ENCODE peak calls at places on chromosomes 12 and 14, in ten cellular contexts. S, B, Z, U, V, P, F, R, I and M are unnamed samples.

GRCh38 chr14:94143711-94144110 is 14.3 kb upstream of the IFI27L2 start:
- DNase-seq in P (no peak), R (no peak), S (no peak), I (no peak), Z (no peak), B (no peak), U (no peak), V (no peak), F (no peak), M (no peak)

GRCh38 chr12:66030217-66030781 is 100.3 kb downstream of the LLPH start:
- DNase-seq in B (no peak), S (no peak), F (no peak), I (no peak), P (no peak), R (no peak), Z (no peak), U (no peak), V (no peak), M (no peak)

GRCh38 chr12:124520258-124520657 is 47.2 kb downstream of the NCOR2 start:
- DNase-seq in B (peak; percentile 75), R (no peak), F (no peak), U (no peak), S (no peak), P (no peak), V (no peak), Z (peak; percentile 86), I (no peak), M (peak; percentile 77)

GRCh38 chr14:42683690-42684089 is 1077.0 kb downstream of the LRFN5 start:
- DNase-seq in P (no peak), U (no peak), S (no peak), I (no peak), B (peak; percentile 8), F (peak; percentile 76), R (no peak), V (no peak), Z (no peak), M (no peak)

GRCh38 chr14:103738706-103739451 is 23.3 kb downstream of the ZFYVE21 start:
- DNase-seq in R (no peak), Z (no peak), F (no peak), S (no peak), I (no peak), P (no peak), V (no peak), B (no peak), U (no peak), M (no peak)

GRCh38 chr12:92942905-92943304 is 13.8 kb upstream of the EEA1 start:
- DNase-seq in I (no peak), B (peak; percentile 92), Z (no peak), P (no peak), U (peak; percentile 64), R (peak; percentile 68), V (no peak), F (peak; percentile 90), S (no peak), M (peak; percentile 93)

GRCh38 chr12:9049520-9050133 is 60.3 kb downstream of the KLRG1 start:
- DNase-seq in B (peak; percentile 71), Z (no peak), V (no peak), P (no peak), F (peak; percentile 74), S (peak; percentile 67), I (peak; percentile 64), R (peak; percentile 11), U (peak; percentile 86), M (peak; percentile 8)

GRCh38 chr12:6771509-6772330 is 600 bp upstream of the LAG3 start:
- DNase-seq in V (no peak), F (no peak), R (no peak), S (no peak), Z (no peak), P (no peak), B (peak; percentile 44), U (no peak), I (no peak), M (no peak)

GRCh38 chr12:52813203-52813819 is 605 bp downstream of the KRT4 start:
- DNase-seq in Z (no peak), V (no peak), I (no peak), S (no peak), B (no peak), F (no peak), R (no peak), U (no peak), P (no peak), M (no peak)

GRCh38 chr12:94561943-94562411 is 88.4 kb downstream of the TMCC3 start:
- DNase-seq in U (no peak), Z (peak; percentile 79), B (no peak), V (peak; percentile 44), R (no peak), P (peak; percentile 58), I (peak; percentile 40), F (peak; percentile 23), S (no peak), M (no peak)

GRCh38 chr12:6540181-6540877 is 6.0 kb downstream of the GAPDH start:
- DNase-seq in B (peak; percentile 97), I (peak; percentile 83), U (peak; percentile 96), V (peak; percentile 95), F (peak; percentile 95), P (peak; percentile 97), R (peak; percentile 75), S (peak; percentile 93), Z (peak; percentile 78), M (peak; percentile 89)

GRCh38 chr12:94062796-94063635 is 85.4 kb upstream of the PLXNC1 start:
- DNase-seq in S (no peak), R (no peak), B (no peak), U (no peak), I (no peak), F (no peak), P (peak; percentile 65), V (no peak), Z (peak; percentile 28), M (no peak)

GRCh38 chr14:52314521-52315354 is 626 bp downstream of the PTGER2 start:
- DNase-seq in S (peak; percentile 30), Z (peak; percentile 34), P (peak; percentile 61), U (peak; percentile 56), I (no peak), R (no peak), V (peak; percentile 25), B (no peak), F (no peak), M (no peak)

GRCh38 chr12:62660763-62661162 is 194.1 kb downstream of the MON2 start:
- DNase-seq in I (no peak), S (no peak), F (peak; percentile 59), P (no peak), V (no peak), U (peak; percentile 80), R (no peak), Z (no peak), B (peak; percentile 76), M (peak; percentile 78)

GRCh38 chr12:99267038-99267437 is 380.5 kb upstream of the GARIN6 start:
- DNase-seq in V (no peak), U (no peak), R (no peak), B (no peak), P (no peak), Z (no peak), S (no peak), I (no peak), F (no peak), M (no peak)

GRCh38 chr14:105480807-105481801 is 5.6 kb upstream of the CRIP1 start:
- DNase-seq in B (peak; percentile 93), Z (peak; percentile 91), F (peak; percentile 86), V (peak; percentile 90), P (peak; percentile 95), S (peak; percentile 91), U (peak; percentile 95), I (peak; percentile 83), R (peak; percentile 60), M (peak; percentile 62)
- H3K4me3 ChIP-seq in B (peak overlapping the region; percentile 31), Z (peak overlapping the region; percentile 41), F (peak overlapping the region; percentile 55), V (peak overlapping the region; percentile 52), P (no peak overlapping the region), S (no peak overlapping the region), U (peak overlapping the region; percentile 77), I (peak overlapping the region; percentile 19), R (peak overlapping the region; percentile 55), M (peak overlapping the region; percentile 45)

DNA sequence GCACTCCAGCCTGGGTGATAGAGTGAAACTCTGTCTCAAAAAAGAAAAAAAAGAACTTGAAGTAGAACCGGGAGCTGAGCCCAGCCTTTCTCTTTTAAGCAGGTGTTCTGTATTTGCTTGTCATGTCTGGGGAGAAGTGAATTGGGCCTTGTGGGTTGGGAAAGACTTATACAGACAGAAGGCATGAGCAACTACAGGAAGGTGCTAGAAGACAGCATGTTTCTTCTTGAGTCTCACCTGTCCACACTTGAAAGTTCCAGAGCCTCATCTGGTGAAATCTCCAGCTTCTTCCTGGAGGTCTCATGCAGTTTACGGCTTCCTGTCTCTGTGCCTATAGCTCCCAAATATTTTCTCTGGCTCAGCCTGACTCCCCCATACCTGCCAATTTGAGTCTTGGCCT is 2.5 kb downstream of the PGAM5 start:
- DNase-seq in Z (no peak), R (no peak), F (no peak), P (no peak), B (no peak), U (no peak), V (no peak), S (no peak), I (no peak), M (no peak)
- H3K4me3 ChIP-seq in Z (no peak overlapping the region), R (no peak overlapping the region), F (no peak overlapping the region), P (no peak overlapping the region), B (no peak overlapping the region), U (no peak overlapping the region), V (no peak overlapping the region), S (no peak overlapping the region), I (no peak overlapping the region), M (no peak overlapping the region)

GRCh38 chr12:18383203-18383602 is 121.9 kb downstream of the PIK3C2G start:
- DNase-seq in R (peak; percentile 55), S (peak; percentile 46), V (no peak), P (no peak), F (peak; percentile 90), I (no peak), Z (no peak), B (peak; percentile 88), U (peak; percentile 95), M (peak; percentile 91)
- H3K4me3 ChIP-seq in R (peak overlapping the region; percentile 14), S (no peak overlapping the region), V (no peak overlapping the region), P (no peak overlapping the region), F (no peak overlapping the region), I (no peak overlapping the region), Z (no peak overlapping the region), B (no peak overlapping the region), U (peak overlapping the region; percentile 43), M (peak overlapping the region; percentile 14)

DNA sequence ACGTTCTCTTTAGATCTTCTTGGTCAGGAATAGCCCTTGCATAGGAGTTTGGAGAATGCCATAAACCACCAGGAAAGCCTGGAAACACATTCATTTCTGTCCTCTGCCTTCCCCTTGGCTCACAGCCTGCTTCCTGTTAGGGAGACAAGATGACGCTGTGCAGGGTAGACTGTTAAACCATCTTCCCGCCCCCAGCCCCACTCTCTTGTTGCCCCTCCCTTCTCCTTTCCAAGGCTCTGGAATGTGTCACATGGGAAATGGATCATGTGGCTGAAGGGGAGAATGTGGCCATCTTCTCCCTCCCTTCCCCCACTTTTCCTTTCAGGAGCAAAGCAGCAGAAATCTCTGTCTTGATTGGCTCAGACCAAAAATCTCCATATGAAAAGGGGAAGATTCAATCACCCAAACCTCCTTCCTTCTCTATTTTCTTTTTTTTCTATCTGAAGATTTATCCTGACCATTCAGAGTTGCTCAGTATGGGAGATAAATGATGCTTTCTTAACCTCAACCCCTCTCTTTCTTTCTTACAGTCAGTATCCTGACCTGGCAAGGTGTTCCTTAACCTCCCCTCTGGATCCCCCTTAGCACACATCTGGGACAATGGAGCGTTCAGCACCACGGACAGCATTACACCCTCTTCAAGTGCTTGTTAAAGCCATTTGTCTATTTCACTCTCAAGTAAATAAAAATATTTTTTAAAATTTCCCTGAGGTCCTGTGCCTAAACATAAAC is 11.4 kb downstream of the GPR19 start:
- DNase-seq in U (peak; percentile 61), I (peak; percentile 17), B (peak; percentile 57), Z (no peak), V (peak; percentile 35), R (no peak), F (peak; percentile 48), S (peak; percentile 66), P (peak; percentile 36), M (no peak)
- H3K4me3 ChIP-seq in U (no peak overlapping the region), I (no peak overlapping the region), B (no peak overlapping the region), Z (no peak overlapping the region), V (no peak overlapping the region), R (no peak overlapping the region), F (no peak overlapping the region), S (no peak overlapping the region), P (no peak overlapping the region), M (no peak overlapping the region)